ENCODE peak calls at places on chromosomes 3 and 15, in five cellular contexts. One of them, this sample, is unnamed. For H3K36me3, the result is how much of the 10 kb centered on the place peaks cover.

GRCh38 chr3:9280477-9281219 is 31.2 kb upstream of the SRGAP3 start:
- DNase-seq in PC-3: no peak
- DNase-seq in lower lobe of right lung: no peak
- DNase-seq in fibroblast of lung: peak
- DNase-seq in HCT116: no peak
- DNase-seq in this sample: no peak

GRCh38 chr3:176971613-176972174 is 225.6 kb downstream of the TBL1XR1 start:
- DNase-seq in PC-3: no peak
- DNase-seq in lower lobe of right lung: no peak
- DNase-seq in fibroblast of lung: no peak
- DNase-seq in HCT116: no peak
- DNase-seq in this sample: no peak

GRCh38 chr3:127185268-127185667 is 7.7 kb upstream of the PRR23E start:
- DNase-seq in PC-3: no peak
- DNase-seq in lower lobe of right lung: no peak
- DNase-seq in fibroblast of lung: no peak
- DNase-seq in HCT116: no peak
- DNase-seq in this sample: no peak

GRCh38 chr3:128367221-128367620 is 99.5 kb downstream of the DNAJB8 start:
- DNase-seq in PC-3: no peak
- DNase-seq in lower lobe of right lung: no peak
- DNase-seq in fibroblast of lung: no peak
- DNase-seq in HCT116: no peak
- DNase-seq in this sample: no peak

GRCh38 chr15:69469467-69470191 is 17.0 kb downstream of the RPLP1 start:
- DNase-seq in PC-3: no peak
- DNase-seq in lower lobe of right lung: peak
- DNase-seq in fibroblast of lung: peak
- DNase-seq in HCT116: no peak
- DNase-seq in this sample: no peak

GRCh38 chr3:170759511-170760173 is 110.4 kb downstream of the RPL22L1 start:
- DNase-seq in PC-3: peak
- DNase-seq in lower lobe of right lung: no peak
- DNase-seq in fibroblast of lung: no peak
- DNase-seq in HCT116: no peak
- DNase-seq in this sample: no peak

GRCh38 chr3:173238091-173238490 is 97.1 kb upstream of the SPATA16 start:
- DNase-seq in PC-3: no peak
- DNase-seq in lower lobe of right lung: no peak
- DNase-seq in fibroblast of lung: no peak
- DNase-seq in HCT116: no peak
- DNase-seq in this sample: no peak

GRCh38 chr15:73322665-73323373 is 45.9 kb downstream of the HCN4 start:
- DNase-seq in PC-3: no peak
- DNase-seq in lower lobe of right lung: no peak
- DNase-seq in fibroblast of lung: no peak
- DNase-seq in HCT116: no peak
- DNase-seq in this sample: no peak

GRCh38 chr15:53133255-53133654 is 343.1 kb upstream of the ONECUT1 start:
- DNase-seq in PC-3: no peak
- DNase-seq in lower lobe of right lung: no peak
- DNase-seq in fibroblast of lung: no peak
- DNase-seq in HCT116: no peak
- DNase-seq in this sample: no peak

GRCh38 chr3:21484323-21485154 is 266.5 kb downstream of the ZNF385D start:
- DNase-seq in PC-3: peak
- DNase-seq in lower lobe of right lung: no peak
- DNase-seq in fibroblast of lung: peak
- DNase-seq in HCT116: no peak
- DNase-seq in this sample: no peak

GRCh38 chr3:9142346-9142745 is 107.1 kb downstream of the SRGAP3 start:
- DNase-seq in PC-3: peak
- DNase-seq in lower lobe of right lung: no peak
- DNase-seq in fibroblast of lung: peak
- DNase-seq in HCT116: no peak
- DNase-seq in this sample: no peak

GRCh38 chr3:107861904-107862303 is 228.9 kb downstream of the CD47 start:
- DNase-seq in PC-3: no peak
- DNase-seq in lower lobe of right lung: no peak
- DNase-seq in fibroblast of lung: no peak
- DNase-seq in HCT116: no peak
- DNase-seq in this sample: peak

DNA sequence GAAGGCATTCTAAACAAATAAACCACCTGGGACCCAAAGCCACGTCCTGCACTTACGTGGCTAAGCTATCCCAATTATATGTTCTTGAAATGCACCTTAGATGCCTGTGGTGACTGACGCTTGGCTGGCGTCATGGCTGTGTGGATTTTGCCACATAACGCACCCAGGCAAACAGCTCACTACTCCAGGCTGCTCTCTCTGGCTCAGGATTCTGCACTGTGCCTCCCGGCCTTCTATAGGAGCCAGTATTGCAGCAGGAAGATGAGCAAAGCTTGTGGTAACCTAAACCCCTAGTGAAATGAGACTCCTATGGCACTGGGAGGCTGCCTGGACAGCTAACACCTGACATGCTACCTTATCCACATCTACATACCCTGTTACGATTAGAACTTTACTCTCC is 179.3 kb downstream of the THRB start:
- DNase-seq in PC-3: peak
- DNase-seq in lower lobe of right lung: no peak
- DNase-seq in fibroblast of lung: no peak
- DNase-seq in HCT116: no peak
- DNase-seq in this sample: no peak
- H3K36me3 ChIP-seq in PC-3: under half
- H3K36me3 ChIP-seq in lower lobe of right lung: under half
- H3K36me3 ChIP-seq in fibroblast of lung: under half
- H3K36me3 ChIP-seq in HCT116: under half
- H3K36me3 ChIP-seq in this sample: under half

GRCh38 chr15:30927148-30927761 is 23.5 kb downstream of the FAN1 start:
- DNase-seq in PC-3: no peak
- DNase-seq in lower lobe of right lung: no peak
- DNase-seq in fibroblast of lung: no peak
- DNase-seq in HCT116: no peak
- DNase-seq in this sample: no peak

GRCh38 chr15:30929982-30930381 is 26.3 kb downstream of the FAN1 start:
- DNase-seq in PC-3: no peak
- DNase-seq in lower lobe of right lung: no peak
- DNase-seq in fibroblast of lung: no peak
- DNase-seq in HCT116: no peak
- DNase-seq in this sample: no peak

GRCh38 chr15:30928076-30928475 is 24.4 kb downstream of the FAN1 start:
- DNase-seq in PC-3: no peak
- DNase-seq in lower lobe of right lung: no peak
- DNase-seq in fibroblast of lung: peak
- DNase-seq in HCT116: no peak
- DNase-seq in this sample: no peak

GRCh38 chr15:30930422-30930821 is 26.7 kb downstream of the FAN1 start:
- DNase-seq in PC-3: no peak
- DNase-seq in lower lobe of right lung: no peak
- DNase-seq in fibroblast of lung: no peak
- DNase-seq in HCT116: no peak
- DNase-seq in this sample: no peak

GRCh38 chr15:30929064-30929669 is 25.5 kb downstream of the FAN1 start:
- DNase-seq in PC-3: no peak
- DNase-seq in lower lobe of right lung: no peak
- DNase-seq in fibroblast of lung: no peak
- DNase-seq in HCT116: no peak
- DNase-seq in this sample: no peak
- H3K36me3 ChIP-seq in PC-3: under half
- H3K36me3 ChIP-seq in lower lobe of right lung: half or more
- H3K36me3 ChIP-seq in fibroblast of lung: under half
- H3K36me3 ChIP-seq in HCT116: under half
- H3K36me3 ChIP-seq in this sample: under half

GRCh38 chr3:134197681-134198261 is 52.9 kb downstream of the RYK start:
- DNase-seq in PC-3: peak
- DNase-seq in lower lobe of right lung: no peak
- DNase-seq in fibroblast of lung: peak
- DNase-seq in HCT116: peak
- DNase-seq in this sample: peak
- H3K36me3 ChIP-seq in PC-3: under half
- H3K36me3 ChIP-seq in lower lobe of right lung: half or more
- H3K36me3 ChIP-seq in fibroblast of lung: under half
- H3K36me3 ChIP-seq in HCT116: under half
- H3K36me3 ChIP-seq in this sample: under half

DNA sequence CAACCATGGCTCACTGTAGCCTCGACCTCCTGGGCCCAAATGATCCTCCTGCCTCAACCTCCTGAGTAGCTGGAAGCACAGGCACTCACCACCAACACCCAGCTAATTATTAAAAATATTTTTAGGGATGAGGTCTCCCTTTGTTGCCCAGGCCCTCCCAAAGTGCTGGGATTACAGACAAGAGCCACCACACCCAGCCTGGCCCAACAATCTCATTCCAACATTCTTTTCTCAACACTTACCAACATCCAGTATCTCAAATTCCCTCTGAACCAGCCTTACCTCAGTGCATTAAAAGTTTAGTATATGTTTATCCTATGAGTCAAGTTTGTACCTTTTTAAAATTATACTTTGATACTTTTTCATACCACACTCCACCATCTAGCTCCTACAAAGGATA is 25.0 kb downstream of the ANXA2 start:
- DNase-seq in PC-3: peak
- DNase-seq in lower lobe of right lung: no peak
- DNase-seq in fibroblast of lung: peak
- DNase-seq in HCT116: no peak
- DNase-seq in this sample: no peak
- H3K36me3 ChIP-seq in PC-3: half or more
- H3K36me3 ChIP-seq in lower lobe of right lung: half or more
- H3K36me3 ChIP-seq in fibroblast of lung: under half
- H3K36me3 ChIP-seq in HCT116: under half
- H3K36me3 ChIP-seq in this sample: under half

GRCh38 chr15:22902046-22902445 is 63.6 kb downstream of the NIPA2 start:
- DNase-seq in PC-3: no peak
- DNase-seq in lower lobe of right lung: no peak
- DNase-seq in fibroblast of lung: no peak
- DNase-seq in HCT116: no peak
- DNase-seq in this sample: no peak
- H3K36me3 ChIP-seq in PC-3: under half
- H3K36me3 ChIP-seq in lower lobe of right lung: half or more
- H3K36me3 ChIP-seq in fibroblast of lung: under half
- H3K36me3 ChIP-seq in HCT116: under half
- H3K36me3 ChIP-seq in this sample: under half

DNA sequence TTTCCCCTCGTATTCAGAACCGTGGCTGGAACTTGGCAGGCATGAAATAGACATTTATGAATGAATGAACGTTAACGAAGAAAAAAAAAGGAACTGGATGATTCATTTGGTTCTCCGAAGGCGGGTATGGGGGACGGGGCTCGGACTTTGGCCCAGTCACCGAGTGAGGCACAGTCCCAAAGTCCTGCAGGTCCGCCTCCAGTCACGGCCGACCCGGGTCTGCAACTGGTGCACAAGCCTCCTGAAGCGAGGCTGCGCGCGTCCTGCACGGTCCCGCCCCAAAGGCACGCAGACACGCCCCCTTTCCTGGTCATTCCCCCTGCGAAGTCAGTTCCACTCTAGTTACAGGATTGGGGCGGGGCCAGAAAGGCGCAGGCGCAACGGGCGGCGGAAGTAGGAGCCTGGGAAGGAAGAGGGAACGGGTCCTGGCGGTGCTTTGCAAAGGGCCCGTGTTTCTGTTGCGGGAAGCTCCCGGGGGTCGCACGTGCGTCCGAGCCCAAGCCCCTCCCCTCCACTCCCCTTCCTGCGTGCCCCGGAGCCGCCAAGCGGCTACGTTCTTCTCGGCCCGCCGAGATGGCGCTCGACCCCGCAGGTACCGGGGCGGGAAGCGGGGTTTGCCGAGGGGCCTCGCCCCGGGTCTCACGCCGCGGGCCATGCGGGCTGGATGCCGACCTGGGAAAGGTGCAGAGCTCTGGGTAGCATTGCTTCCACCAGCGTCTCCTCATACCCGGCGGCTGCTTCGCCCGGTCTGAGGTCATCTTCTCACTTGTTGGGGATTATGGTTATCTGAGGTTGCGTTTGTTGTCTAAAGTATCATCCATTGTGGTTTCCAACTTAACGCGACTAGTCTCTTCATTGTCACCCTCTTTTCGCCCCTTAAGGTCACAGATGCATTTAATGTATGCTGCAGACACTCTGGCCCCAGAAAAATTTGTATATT is at the start of gene CMC1:
- DNase-seq in PC-3: peak
- DNase-seq in lower lobe of right lung: peak
- DNase-seq in fibroblast of lung: peak
- DNase-seq in HCT116: peak
- DNase-seq in this sample: peak
- H3K36me3 ChIP-seq in PC-3: under half
- H3K36me3 ChIP-seq in lower lobe of right lung: under half
- H3K36me3 ChIP-seq in fibroblast of lung: under half
- H3K36me3 ChIP-seq in HCT116: under half
- H3K36me3 ChIP-seq in this sample: under half

GRCh38 chr3:37534940-37535339 is 326.7 kb upstream of the CTDSPL start:
- DNase-seq in PC-3: no peak
- DNase-seq in lower lobe of right lung: no peak
- DNase-seq in fibroblast of lung: no peak
- DNase-seq in HCT116: no peak
- DNase-seq in this sample: no peak

GRCh38 chr3:37536033-37536432 is 325.6 kb upstream of the CTDSPL start:
- DNase-seq in PC-3: no peak
- DNase-seq in lower lobe of right lung: no peak
- DNase-seq in fibroblast of lung: no peak
- DNase-seq in HCT116: no peak
- DNase-seq in this sample: no peak

GRCh38 chr3:37536799-37537311 is 324.8 kb upstream of the CTDSPL start:
- DNase-seq in PC-3: no peak
- DNase-seq in lower lobe of right lung: no peak
- DNase-seq in fibroblast of lung: no peak
- DNase-seq in HCT116: no peak
- DNase-seq in this sample: no peak

GRCh38 chr3:37540786-37541185 is 320.9 kb upstream of the CTDSPL start:
- DNase-seq in PC-3: no peak
- DNase-seq in lower lobe of right lung: no peak
- DNase-seq in fibroblast of lung: no peak
- DNase-seq in HCT116: no peak
- DNase-seq in this sample: no peak

GRCh38 chr3:37537914-37538691 is 323.6 kb upstream of the CTDSPL start:
- DNase-seq in PC-3: no peak
- DNase-seq in lower lobe of right lung: no peak
- DNase-seq in fibroblast of lung: no peak
- DNase-seq in HCT116: no peak
- DNase-seq in this sample: no peak
- H3K36me3 ChIP-seq in PC-3: under half
- H3K36me3 ChIP-seq in lower lobe of right lung: half or more
- H3K36me3 ChIP-seq in fibroblast of lung: under half
- H3K36me3 ChIP-seq in HCT116: under half
- H3K36me3 ChIP-seq in this sample: under half

DNA sequence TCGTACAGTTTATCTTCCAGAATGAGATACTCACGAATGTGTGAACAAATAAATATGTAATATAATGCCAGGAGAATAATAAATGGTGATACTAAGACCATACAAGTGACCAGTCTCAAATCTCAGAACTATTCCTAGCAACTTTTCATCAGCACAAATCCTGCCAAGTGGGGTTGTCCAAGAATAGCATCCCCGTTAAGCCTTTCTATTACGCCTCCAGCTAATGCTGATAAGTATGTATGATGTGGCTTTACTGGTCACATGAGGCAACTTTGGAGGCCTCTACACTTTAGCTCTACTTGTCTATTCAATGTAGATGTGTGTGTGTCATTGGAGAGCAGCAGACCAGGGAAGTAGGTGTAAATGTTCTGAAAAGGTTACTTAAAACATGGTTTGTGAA is 129.5 kb downstream of the KCNMB2 start:
- DNase-seq in PC-3: no peak
- DNase-seq in lower lobe of right lung: no peak
- DNase-seq in fibroblast of lung: no peak
- DNase-seq in HCT116: no peak
- DNase-seq in this sample: no peak
- H3K36me3 ChIP-seq in PC-3: under half
- H3K36me3 ChIP-seq in lower lobe of right lung: under half
- H3K36me3 ChIP-seq in fibroblast of lung: under half
- H3K36me3 ChIP-seq in HCT116: under half
- H3K36me3 ChIP-seq in this sample: under half